ENCODE peak calls at places on chromosomes 11 and 22, in four cellular contexts. T is nephron progenitor cell; I is activated CD4-positive, alpha-beta T cell treated with anti-CD3 and anti-CD28 coated beads, Interleukin-2, amount 50 U/mL, for 1 hour; H is stimulated activated CD4-positive, alpha-beta T cell treated with anti-CD3 and anti-CD28 coated beads, Interleukin-4, amount 100 ng/mL, for 48 hours. M is an unnamed sample.

GRCh38 chr22:42156121-42156520 is 25.5 kb upstream of the CYP2D6 start:
- DNase-seq in T (no peak), I (no peak), H (no peak), M (no peak)

GRCh38 chr22:37746366-37747089 is 49.7 kb downstream of the TRIOBP start:
- DNase-seq in T (peak), I (no peak), H (no peak), M (no peak)

GRCh38 chr11:39174965-39175364 is 2284.5 kb downstream of the LRRC4C start:
- DNase-seq in T (no peak), I (no peak), H (no peak), M (no peak)

GRCh38 chr11:111331711-111332479 is 33.5 kb downstream of the POU2AF3 start:
- DNase-seq in T (no peak), I (no peak), H (no peak), M (no peak)

GRCh38 chr22:31647516-31647915 is 14.5 kb downstream of the PISD start:
- DNase-seq in T (no peak), I (no peak), H (no peak), M (no peak)

GRCh38 chr11:61763930-61764605 is 11.6 kb downstream of the MYRF start:
- DNase-seq in T (no peak), I (no peak), H (no peak), M (no peak)

GRCh38 chr11:13717331-13717730 is 48.9 kb downstream of the FAR1 start:
- DNase-seq in T (no peak), I (no peak), H (no peak), M (no peak)

GRCh38 chr11:109731451-109731850 is 309.5 kb downstream of the C11orf87 start:
- DNase-seq in T (no peak), I (no peak), H (no peak), M (no peak)

GRCh38 chr22:36769541-36769940 is 6.4 kb downstream of the IFT27 start:
- DNase-seq in T (no peak), I (no peak), H (no peak), M (no peak)

GRCh38 chr22:17734197-17734596 is 40.1 kb downstream of the BID start:
- DNase-seq in T (no peak), I (no peak), H (no peak), M (no peak)

GRCh38 chr11:62974848-62975522 is 9.8 kb downstream of the SLC22A6 start:
- DNase-seq in T (peak), I (peak), H (peak), M (no peak)

GRCh38 chr11:131749100-131749499 is 378.7 kb downstream of the NTM start:
- DNase-seq in T (no peak), I (no peak), H (no peak), M (no peak)

GRCh38 chr11:34174411-34175041 is 69.1 kb downstream of the NAT10 start:
- DNase-seq in T (peak), I (peak), H (peak), M (peak)

GRCh38 chr11:79119491-79120284 is 321.1 kb downstream of the TENM4 start:
- DNase-seq in T (no peak), I (no peak), H (no peak), M (no peak)

GRCh38 chr11:112024178-112024777 is 930 bp upstream of the DLAT start:
- DNase-seq in T (no peak), I (no peak), H (no peak), M (no peak)

GRCh38 chr11:134488913-134489312 is 76.9 kb upstream of the B3GAT1 start:
- DNase-seq in T (no peak), I (no peak), H (no peak), M (no peak)

GRCh38 chr11:111097191-111097590 is 148.3 kb upstream of the POU2AF2 start:
- DNase-seq in T (no peak), I (no peak), H (no peak), M (no peak)

GRCh38 chr11:33670250-33671011 is 30.2 kb downstream of the C11orf91 start:
- DNase-seq in T (no peak), I (no peak), H (no peak), M (no peak)

GRCh38 chr11:128520886-128521696 is 66.3 kb downstream of the ETS1 start:
- DNase-seq in T (no peak), I (no peak), H (no peak), M (no peak)

GRCh38 chr11:108592591-108593213 is 866 bp downstream of the EXPH5 start:
- DNase-seq in T (peak), I (peak), H (peak), M (peak)

GRCh38 chr11:6705905-6706535 is 22.9 kb upstream of the MRPL17 start:
- DNase-seq in T (peak), I (peak), H (no peak), M (no peak)

GRCh38 chr11:128294001-128294684 is 293.2 kb downstream of the ETS1 start:
- DNase-seq in T (peak), I (no peak), H (no peak), M (no peak)

GRCh38 chr11:116207349-116207748 is 565.4 kb downstream of the BUD13 start:
- DNase-seq in T (no peak), I (no peak), H (no peak), M (no peak)

GRCh38 chr11:72721689-72722049 is 30.5 kb downstream of the ARAP1 start:
- DNase-seq in T (no peak), I (peak), H (peak), M (no peak)

GRCh38 chr22:19011075-19011474 is 75.0 kb upstream of the PRODH start:
- DNase-seq in T (no peak), I (no peak), H (no peak), M (no peak)

GRCh38 chr11:9927670-9928069 is 263.8 kb downstream of the SWAP70 start:
- DNase-seq in T (no peak), I (no peak), H (no peak), M (no peak)

GRCh38 chr11:4071828-4072421 is 22.7 kb upstream of the RRM1 start:
- DNase-seq in T (no peak), I (no peak), H (no peak), M (no peak)

GRCh38 chr11:98300777-98301176 is 720.0 kb upstream of the CNTN5 start:
- DNase-seq in T (no peak), I (no peak), H (no peak), M (no peak)

GRCh38 chr22:45335021-45335818 is 25.5 kb downstream of the FAM118A start:
- DNase-seq in T (peak), I (no peak), H (no peak), M (no peak)

GRCh38 chr11:97557399-97557798 is 1167.6 kb downstream of the JRKL start:
- DNase-seq in T (no peak), I (no peak), H (no peak), M (no peak)

GRCh38 chr11:118851970-118852369 is 31.7 kb upstream of the CXCR5 start:
- DNase-seq in T (no peak), I (no peak), H (no peak), M (peak)

GRCh38 chr11:74321487-74322188 is 10.2 kb upstream of the P4HA3 start:
- DNase-seq in T (peak), I (peak), H (peak), M (no peak)

GRCh38 chr11:120334894-120335462 is 1.2 kb upstream of the ARHGEF12 start:
- DNase-seq in T (peak), I (peak), H (peak), M (no peak)

GRCh38 chr11:65363770-65364169 is 9.2 kb downstream of the TIGD3 start:
- DNase-seq in T (no peak), I (no peak), H (no peak), M (no peak)

GRCh38 chr22:38272373-38273134 is at the start of gene TMEM184B:
- DNase-seq in T (peak), I (peak), H (peak), M (peak)

GRCh38 chr11:119044708-119045107 is 12.3 kb downstream of the HYOU1 start:
- DNase-seq in T (no peak), I (no peak), H (no peak), M (no peak)

GRCh38 chr22:29031236-29031982 is 30.2 kb downstream of the C22orf31 start:
- DNase-seq in T (peak), I (no peak), H (no peak), M (no peak)

GRCh38 chr22:32127904-32128303 is 31.2 kb downstream of the C22orf42 start:
- DNase-seq in T (no peak), I (no peak), H (no peak), M (no peak)